ENCODE peak calls at places on chromosomes 11 and 22, in four cellular contexts. M is activated CD4-positive, alpha-beta T cell treated with anti-CD3 and anti-CD28 coated beads, Interleukin-2, amount 10 ng/mL, durations not matched to agents 7 days and 5 days; C is stimulated activated CD4-positive, alpha-beta T cell treated with anti-CD3 and anti-CD28 coated beads, Interleukin-2, amount 100 ng/mL, for 48 hours; P is endodermal cell. U is an unnamed sample.

GRCh38 chr11:109308551-109308950 is 113.4 kb upstream of the C11orf87 start:
- DNase-seq in P (no peak), C (no peak), M (no peak), U (no peak)

GRCh38 chr11:69642913-69643632 is 2.1 kb downstream of the CCND1 start:
- DNase-seq in P (peak), M (peak), C (peak), U (peak)

GRCh38 chr22:43142881-43143562 is at the start of gene MCAT:
- DNase-seq in P (peak), C (peak), M (peak), U (peak)

GRCh38 chr11:102546923-102547471 is 16.4 kb upstream of the MMP7 start:
- DNase-seq in M (no peak), P (no peak), C (no peak), U (peak)

GRCh38 chr11:73159981-73160777 is 18.1 kb upstream of the FCHSD2 start:
- DNase-seq in C (no peak), M (no peak), P (peak), U (no peak)

GRCh38 chr22:36197065-36197440 is 4.6 kb downstream of the APOL4 start:
- DNase-seq in M (no peak), P (peak), C (no peak), U (peak)

GRCh38 chr11:116224154-116224888 is 548.5 kb downstream of the BUD13 start:
- DNase-seq in M (peak), P (peak), C (peak), U (peak)

GRCh38 chr11:64768300-64768694 is 8.5 kb upstream of the PYGM start:
- DNase-seq in P (no peak), M (no peak), C (no peak), U (no peak)

GRCh38 chr11:64529559-64530520 is 61.2 kb upstream of the SLC22A12 start:
- DNase-seq in C (no peak), P (no peak), M (no peak), U (no peak)

GRCh38 chr11:65539401-65540289 is 14.8 kb downstream of the SCYL1 start:
- DNase-seq in P (peak), M (no peak), C (no peak), U (no peak)

GRCh38 chr22:44882226-44882905 is 127.4 kb downstream of the PHF21B start:
- DNase-seq in C (no peak), M (no peak), P (peak), U (no peak)

GRCh38 chr22:49143812-49144211 is 683.9 kb downstream of the BRD1 start:
- DNase-seq in P (no peak), C (no peak), M (no peak), U (no peak)

GRCh38 chr11:34416746-34417145 is 22.0 kb upstream of the CAT start:
- DNase-seq in P (no peak), M (no peak), C (no peak), U (no peak)

GRCh38 chr22:50581950-50582561 is 593 bp downstream of the CHKB start:
- DNase-seq in P (no peak), M (peak), C (peak), U (peak)

GRCh38 chr22:36008565-36008964 is 20.1 kb downstream of the RBFOX2 start:
- DNase-seq in P (no peak), C (no peak), M (no peak), U (no peak)

GRCh38 chr11:100857236-100858005 is 170.3 kb downstream of the ARHGAP42 start:
- DNase-seq in M (no peak), P (no peak), C (no peak), U (no peak)

GRCh38 chr11:31796523-31797226 is 14.4 kb downstream of the PAX6 start:
- DNase-seq in M (no peak), P (no peak), C (no peak), U (no peak)

GRCh38 chr22:35303029-35303624 is 3.4 kb downstream of the TOM1 start:
- DNase-seq in P (no peak), C (no peak), M (no peak), U (no peak)

GRCh38 chr11:12792590-12792989 is 118.4 kb downstream of the TEAD1 start:
- DNase-seq in C (no peak), P (no peak), M (no peak), U (no peak)

GRCh38 chr11:1337647-1338007 is 28.2 kb upstream of the TOLLIP start:
- DNase-seq in M (no peak), P (no peak), C (no peak), U (no peak)

GRCh38 chr11:57315491-57315890 is 9.3 kb downstream of the TNKS1BP1 start:
- DNase-seq in M (peak), C (no peak), P (peak), U (peak)

GRCh38 chr11:35711173-35711910 is 48.8 kb downstream of the TRIM44 start:
- DNase-seq in P (no peak), C (no peak), M (no peak), U (no peak)

GRCh38 chr11:2587132-2587930 is 112.5 kb downstream of the KCNQ1OT1 start:
- DNase-seq in P (no peak), C (no peak), M (peak), U (no peak)

GRCh38 chr11:103585401-103585800 is 451.0 kb upstream of the DDI1 start:
- DNase-seq in C (no peak), P (no peak), M (no peak), U (no peak)

GRCh38 chr11:122137081-122137793 is 21.2 kb upstream of the BLID start:
- DNase-seq in C (no peak), P (no peak), M (no peak), U (no peak)

GRCh38 chr11:128422576-128423370 is 164.6 kb downstream of the ETS1 start:
- DNase-seq in P (peak), C (peak), M (peak), U (no peak)

GRCh38 chr22:24333301-24333700 is 62.7 kb downstream of the SPECC1L start:
- DNase-seq in P (no peak), M (no peak), C (no peak), U (no peak)

GRCh38 chr11:28690746-28691145 is 582.6 kb downstream of the METTL15 start:
- DNase-seq in M (no peak), P (no peak), C (no peak), U (no peak)

GRCh38 chr11:6637871-6638270 is 17.7 kb downstream of the DCHS1 start:
- DNase-seq in P (no peak), M (no peak), C (no peak), U (no peak)

GRCh38 chr11:2570841-2571597 is 126.2 kb downstream of the KCNQ1 start:
- DNase-seq in M (no peak), C (no peak), P (peak), U (no peak)

GRCh38 chr22:50698546-50698945 is 25.9 kb downstream of the SHANK3 start:
- DNase-seq in M (no peak), C (no peak), P (peak), U (no peak)

U was measured in KBM-7.